ENCODE peak calls at places on chromosomes 12 and 14, in five cellular contexts. K is RWPE2, R is PC-3, N is pancreas, Y is GM23248. S is an unnamed sample. For H3K27me3, H3K9me3 and H3K4me1, the result is how much of the 10 kb centered on the place peaks cover.

GRCh38 chr12:108884116-108885012 is 4.5 kb downstream of the DAO start:
- DNase-seq in K (no peak), R (peak), N (peak), Y (peak), S (peak)

GRCh38 chr12:124347805-124348658 is 53.1 kb downstream of the RFLNA start:
- DNase-seq in K (no peak), R (no peak), N (no peak), Y (peak), S (no peak)

GRCh38 chr14:54362759-54363437 is 33.9 kb upstream of the CDKN3 start:
- DNase-seq in K (no peak), R (no peak), N (no peak), Y (no peak), S (no peak)

GRCh38 chr14:70536830-70537229 is 2.0 kb upstream of the ADAM20 start:
- DNase-seq in K (no peak), R (no peak), N (no peak), Y (no peak), S (no peak)

GRCh38 chr12:14113031-14113430 is 131.6 kb upstream of the GRIN2B start:
- DNase-seq in K (no peak), R (no peak), N (no peak), Y (no peak), S (no peak)

GRCh38 chr14:29339491-29339890 is 572.9 kb downstream of the FOXG1 start:
- DNase-seq in K (no peak), R (peak), N (no peak), Y (peak), S (no peak)

GRCh38 chr14:65286443-65286842 is 126.1 kb upstream of the FUT8 start:
- DNase-seq in K (no peak), R (peak), N (no peak), Y (peak), S (no peak)

GRCh38 chr14:80024417-80024816 is 186.9 kb downstream of the DIO2 start:
- DNase-seq in K (no peak), R (no peak), N (no peak), Y (no peak), S (no peak)

GRCh38 chr14:27145170-27145569 is 547.3 kb upstream of the NOVA1 start:
- DNase-seq in K (no peak), R (no peak), N (no peak), Y (no peak), S (no peak)

GRCh38 chr12:104457746-104458644 is 1.2 kb downstream of the CHST11 start:
- DNase-seq in K (no peak), R (peak), N (peak), Y (peak), S (peak)

GRCh38 chr12:52401526-52401925 is 4.6 kb downstream of the KRT82 start:
- DNase-seq in K (no peak), R (no peak), N (no peak), Y (peak), S (no peak)

GRCh38 chr12:53659609-53660008 is 16.3 kb downstream of the ATP5MC2 start:
- DNase-seq in K (no peak), R (no peak), N (no peak), Y (no peak), S (no peak)

GRCh38 chr12:7101694-7102131 is 7.3 kb downstream of the C1RL start:
- DNase-seq in K (no peak), R (no peak), N (no peak), Y (no peak), S (no peak)

GRCh38 chr12:123983822-123984485 is 10.9 kb downstream of the ZNF664 start:
- DNase-seq in K (no peak), R (peak), N (no peak), Y (peak), S (peak)

GRCh38 chr12:98073610-98074009 is 441.8 kb upstream of the TMPO start:
- DNase-seq in K (no peak), R (no peak), N (no peak), Y (no peak), S (peak)

GRCh38 chr14:33040548-33041140 is 102.0 kb downstream of the NPAS3 start:
- DNase-seq in K (no peak), R (no peak), N (no peak), Y (no peak), S (no peak)

GRCh38 chr12:52228931-52229330 is 4.1 kb upstream of the KRT7 start:
- DNase-seq in K (peak), R (peak), N (no peak), Y (no peak), S (no peak)

GRCh38 chr14:71629765-71630502 is 302.3 kb upstream of the RGS6 start:
- DNase-seq in K (no peak), R (peak), N (no peak), Y (peak), S (no peak)

DNA sequence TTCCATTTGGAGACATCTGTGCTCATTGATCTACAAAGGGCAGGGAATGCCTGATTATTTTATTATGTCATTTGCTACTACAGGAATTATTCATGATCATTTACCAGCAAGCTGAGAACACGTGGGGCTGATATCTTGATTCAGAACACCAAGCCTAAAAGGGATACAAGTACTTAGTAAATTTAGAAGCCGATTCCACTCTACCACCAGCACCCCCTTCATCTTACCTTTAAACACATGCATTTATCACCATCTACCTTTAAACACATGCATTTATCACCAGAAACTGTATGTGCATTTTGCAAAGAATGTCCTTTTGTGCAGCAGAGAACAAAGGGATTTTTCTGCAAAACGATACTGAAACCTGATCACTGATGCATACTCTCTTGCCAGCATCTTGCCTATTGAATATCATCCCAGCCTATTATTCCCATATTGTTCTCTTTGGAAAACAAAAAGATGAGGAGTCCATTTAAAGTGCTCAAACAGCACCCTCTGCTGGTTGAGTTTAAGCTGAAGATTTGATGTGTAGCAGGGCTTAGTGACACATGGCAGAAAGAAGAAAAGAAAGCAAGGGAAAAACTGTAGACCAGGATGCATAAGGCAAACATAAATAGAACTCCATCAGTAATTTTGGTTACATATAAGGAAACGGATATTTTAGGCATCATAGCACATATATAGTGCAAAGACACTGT is 132.6 kb upstream of the PLEKHG7 start:
- DNase-seq in K (no peak), R (peak), N (peak), Y (peak), S (peak)
- H3K27me3 ChIP-seq in K (under half), R (under half), N (under half), Y (under half), S (under half)

DNA sequence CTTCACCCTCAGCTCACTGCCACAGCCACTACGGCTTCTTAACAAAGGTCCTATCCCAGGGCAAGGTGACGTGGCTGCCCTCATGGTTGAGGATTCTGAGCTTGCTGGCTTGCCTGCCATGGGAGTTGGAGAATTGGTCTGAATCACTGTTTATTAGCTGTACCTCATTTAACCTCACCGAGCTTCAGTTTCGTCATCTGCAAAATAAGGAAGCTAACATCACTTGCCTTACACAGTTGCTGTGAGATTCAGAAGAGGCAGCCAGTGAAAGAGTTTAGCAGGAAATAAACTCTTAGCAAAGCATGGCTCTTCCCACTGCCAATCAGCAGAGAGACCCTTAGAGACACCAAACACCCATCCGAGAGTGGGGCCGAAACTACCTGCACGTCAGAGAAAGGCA is 90.1 kb upstream of the KCNA1 start:
- DNase-seq in K (no peak), R (no peak), N (no peak), Y (peak), S (no peak)
- H3K9me3 ChIP-seq in K (under half), R (under half), N (under half), Y (under half), S (under half)

GRCh38 chr12:89698607-89699006 is 10.0 kb downstream of the ATP2B1 start:
- DNase-seq in K (no peak), R (no peak), N (no peak), Y (no peak), S (no peak)
- H3K4me1 ChIP-seq in K (under half), R (under half), N (under half), Y (under half), S (under half)

DNA sequence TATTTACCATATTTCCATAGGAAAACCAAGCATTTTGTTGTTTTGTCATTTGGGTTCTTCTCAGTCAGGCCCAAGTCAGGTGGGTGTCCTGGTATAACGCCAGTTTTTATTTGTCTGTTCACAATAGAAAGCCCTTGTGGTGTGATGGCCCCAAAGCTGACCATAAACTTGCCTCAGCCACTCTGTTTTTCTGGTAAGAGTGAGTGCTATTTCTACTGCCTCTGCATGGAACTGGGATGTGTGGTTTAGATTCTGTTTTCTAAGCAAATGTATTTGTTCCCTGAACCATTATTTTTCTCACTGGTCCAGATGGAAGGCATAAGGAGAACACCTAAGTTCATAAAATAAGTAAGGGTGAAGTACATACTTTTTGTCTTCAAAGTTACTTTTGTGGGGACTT is 1.8 kb upstream of the SSPN start:
- DNase-seq in K (no peak), R (no peak), N (no peak), Y (no peak), S (no peak)
- H3K27me3 ChIP-seq in K (under half), R (under half), N (under half), Y (under half), S (under half)

GRCh38 chr14:105844810-105845724 is 318.7 kb downstream of the TMEM121 start:
- DNase-seq in K (peak), R (no peak), N (no peak), Y (no peak), S (no peak)

GRCh38 chr14:105844047-105844630 is 317.8 kb downstream of the TMEM121 start:
- DNase-seq in K (peak), R (no peak), N (no peak), Y (no peak), S (no peak)

GRCh38 chr14:105846312-105846711 is 319.9 kb downstream of the TMEM121 start:
- DNase-seq in K (peak), R (no peak), N (no peak), Y (no peak), S (no peak)

GRCh38 chr14:105847400-105847799 is 321.0 kb downstream of the TMEM121 start:
- DNase-seq in K (no peak), R (no peak), N (no peak), Y (no peak), S (no peak)

GRCh38 chr14:105845725-105846309 is 319.4 kb downstream of the TMEM121 start:
- DNase-seq in K (peak), R (no peak), N (no peak), Y (no peak), S (no peak)
- H3K9me3 ChIP-seq in K (under half), R (under half), N (under half), Y (under half), S (under half)